ENCODE peak calls at places on chromosomes 12 and 14, in seven cellular contexts. One of them, this sample, is unnamed.

GRCh38 chr12:132527186-132527882 is 37.4 kb downstream of the FBRSL1 start:
- DNase-seq in glutamatergic neuron: no peak
- DNase-seq in brain microvascular endothelial cell: no peak
- DNase-seq in body of pancreas: no peak
- DNase-seq in neural crest cell: no peak
- DNase-seq in fibroblast of pulmonary artery: no peak
- DNase-seq in testis: no peak
- DNase-seq in this sample: no peak

GRCh38 chr12:5163661-5164060 is 120.0 kb downstream of the KCNA5 start:
- DNase-seq in glutamatergic neuron: no peak
- DNase-seq in brain microvascular endothelial cell: no peak
- DNase-seq in body of pancreas: no peak
- DNase-seq in neural crest cell: no peak
- DNase-seq in fibroblast of pulmonary artery: no peak
- DNase-seq in testis: no peak
- DNase-seq in this sample: no peak

GRCh38 chr14:87873741-87874140 is 119.2 kb downstream of the GALC start:
- DNase-seq in glutamatergic neuron: no peak
- DNase-seq in brain microvascular endothelial cell: no peak
- DNase-seq in body of pancreas: no peak
- DNase-seq in neural crest cell: no peak
- DNase-seq in fibroblast of pulmonary artery: peak
- DNase-seq in testis: no peak
- DNase-seq in this sample: no peak

GRCh38 chr12:19373569-19373968 is 65.7 kb upstream of the AEBP2 start:
- DNase-seq in glutamatergic neuron: no peak
- DNase-seq in brain microvascular endothelial cell: no peak
- DNase-seq in body of pancreas: no peak
- DNase-seq in neural crest cell: no peak
- DNase-seq in fibroblast of pulmonary artery: no peak
- DNase-seq in testis: no peak
- DNase-seq in this sample: no peak

GRCh38 chr14:93013368-93013719 is 90.4 kb downstream of the CHGA start:
- DNase-seq in glutamatergic neuron: no peak
- DNase-seq in brain microvascular endothelial cell: peak
- DNase-seq in body of pancreas: no peak
- DNase-seq in neural crest cell: no peak
- DNase-seq in fibroblast of pulmonary artery: peak
- DNase-seq in testis: peak
- DNase-seq in this sample: no peak

GRCh38 chr14:75147423-75148071 is 20.7 kb upstream of the NEK9 start:
- DNase-seq in glutamatergic neuron: peak
- DNase-seq in brain microvascular endothelial cell: peak
- DNase-seq in body of pancreas: peak
- DNase-seq in neural crest cell: peak
- DNase-seq in fibroblast of pulmonary artery: peak
- DNase-seq in testis: peak
- DNase-seq in this sample: peak

GRCh38 chr12:106223485-106224391 is 24.1 kb downstream of the CKAP4 start:
- DNase-seq in glutamatergic neuron: peak
- DNase-seq in brain microvascular endothelial cell: peak
- DNase-seq in body of pancreas: peak
- DNase-seq in neural crest cell: peak
- DNase-seq in fibroblast of pulmonary artery: peak
- DNase-seq in testis: peak
- DNase-seq in this sample: no peak

GRCh38 chr12:22702690-22703089 is 77.7 kb downstream of the ETNK1 start:
- DNase-seq in glutamatergic neuron: no peak
- DNase-seq in brain microvascular endothelial cell: no peak
- DNase-seq in body of pancreas: no peak
- DNase-seq in neural crest cell: no peak
- DNase-seq in fibroblast of pulmonary artery: peak
- DNase-seq in testis: no peak
- DNase-seq in this sample: no peak

GRCh38 chr12:105036937-105037649 is 47.2 kb downstream of the ALDH1L2 start:
- DNase-seq in glutamatergic neuron: no peak
- DNase-seq in brain microvascular endothelial cell: no peak
- DNase-seq in body of pancreas: no peak
- DNase-seq in neural crest cell: no peak
- DNase-seq in fibroblast of pulmonary artery: no peak
- DNase-seq in testis: no peak
- DNase-seq in this sample: no peak

DNA sequence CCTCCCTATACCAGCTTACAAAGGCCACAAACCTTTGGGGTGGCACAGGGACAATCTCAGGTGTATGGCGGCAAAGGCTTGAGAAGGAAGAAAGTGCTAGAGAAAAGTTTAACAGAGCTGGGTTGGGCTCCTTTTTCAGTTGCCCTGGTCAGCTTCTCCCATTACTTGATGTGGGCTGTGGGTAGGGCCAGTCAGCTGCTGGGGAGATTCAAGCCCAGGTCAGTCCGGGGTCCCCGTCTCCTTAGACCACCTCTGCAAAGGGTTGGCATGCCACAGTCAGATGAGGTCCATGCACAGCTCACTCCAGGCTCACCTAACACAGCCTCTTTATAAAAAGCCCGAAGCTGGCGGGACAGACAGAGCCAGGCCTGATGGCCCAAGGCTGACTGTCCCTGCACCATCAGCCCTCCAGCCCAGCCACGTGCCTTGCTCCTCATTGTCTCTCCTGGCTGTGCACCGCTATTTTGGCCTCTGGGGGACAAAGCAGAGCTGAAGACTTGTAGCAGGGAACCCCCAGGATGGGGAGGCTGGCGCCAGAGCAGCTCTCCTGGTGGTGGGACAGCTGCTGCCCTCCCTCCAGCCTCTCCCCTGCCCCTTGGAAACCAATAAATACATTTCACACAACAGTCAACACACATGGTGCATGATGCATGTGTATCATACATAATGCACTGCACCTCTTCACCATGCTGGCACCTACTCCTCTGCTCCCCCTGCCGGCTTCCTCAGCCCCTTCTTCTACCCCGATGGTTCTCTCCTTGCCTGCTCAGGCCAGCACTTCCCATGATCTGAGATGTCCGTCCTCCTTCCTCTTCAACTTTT is 61.7 kb upstream of the DDX11 start:
- DNase-seq in glutamatergic neuron: no peak
- DNase-seq in brain microvascular endothelial cell: no peak
- DNase-seq in body of pancreas: peak
- DNase-seq in neural crest cell: no peak
- DNase-seq in fibroblast of pulmonary artery: no peak
- DNase-seq in testis: no peak
- DNase-seq in this sample: no peak
- TF ChIP-seq CTCF in glutamatergic neuron: no peak
- TF ChIP-seq CTCF in brain microvascular endothelial cell: peak
- TF ChIP-seq CTCF in body of pancreas: no peak
- TF ChIP-seq CTCF in neural crest cell: peak
- TF ChIP-seq CTCF in fibroblast of pulmonary artery: peak
- TF ChIP-seq CTCF in testis: no peak
- TF ChIP-seq CTCF in this sample: peak

GRCh38 chr12:53223006-53223305 is 9.1 kb downstream of the RARG start:
- DNase-seq in glutamatergic neuron: no peak
- DNase-seq in brain microvascular endothelial cell: no peak
- DNase-seq in body of pancreas: no peak
- DNase-seq in neural crest cell: no peak
- DNase-seq in fibroblast of pulmonary artery: no peak
- DNase-seq in testis: no peak
- DNase-seq in this sample: no peak

GRCh38 chr12:53222170-53223005 is 9.6 kb downstream of the RARG start:
- DNase-seq in glutamatergic neuron: no peak
- DNase-seq in brain microvascular endothelial cell: no peak
- DNase-seq in body of pancreas: no peak
- DNase-seq in neural crest cell: no peak
- DNase-seq in fibroblast of pulmonary artery: no peak
- DNase-seq in testis: no peak
- DNase-seq in this sample: no peak

GRCh38 chr12:53219956-53220856 is 11.8 kb downstream of the RARG start:
- DNase-seq in glutamatergic neuron: peak
- DNase-seq in brain microvascular endothelial cell: peak
- DNase-seq in body of pancreas: peak
- DNase-seq in neural crest cell: no peak
- DNase-seq in fibroblast of pulmonary artery: peak
- DNase-seq in testis: peak
- DNase-seq in this sample: no peak

GRCh38 chr12:53220857-53221202 is 11.2 kb downstream of the RARG start:
- DNase-seq in glutamatergic neuron: peak
- DNase-seq in brain microvascular endothelial cell: peak
- DNase-seq in body of pancreas: peak
- DNase-seq in neural crest cell: peak
- DNase-seq in fibroblast of pulmonary artery: peak
- DNase-seq in testis: peak
- DNase-seq in this sample: peak

GRCh38 chr12:53221203-53222076 is 10.6 kb downstream of the RARG start:
- DNase-seq in glutamatergic neuron: peak
- DNase-seq in brain microvascular endothelial cell: peak
- DNase-seq in body of pancreas: peak
- DNase-seq in neural crest cell: peak
- DNase-seq in fibroblast of pulmonary artery: peak
- DNase-seq in testis: peak
- DNase-seq in this sample: no peak
- TF ChIP-seq CTCF in glutamatergic neuron: no peak
- TF ChIP-seq CTCF in brain microvascular endothelial cell: no peak
- TF ChIP-seq CTCF in body of pancreas: peak
- TF ChIP-seq CTCF in neural crest cell: peak
- TF ChIP-seq CTCF in fibroblast of pulmonary artery: peak
- TF ChIP-seq CTCF in testis: no peak
- TF ChIP-seq CTCF in this sample: peak

DNA sequence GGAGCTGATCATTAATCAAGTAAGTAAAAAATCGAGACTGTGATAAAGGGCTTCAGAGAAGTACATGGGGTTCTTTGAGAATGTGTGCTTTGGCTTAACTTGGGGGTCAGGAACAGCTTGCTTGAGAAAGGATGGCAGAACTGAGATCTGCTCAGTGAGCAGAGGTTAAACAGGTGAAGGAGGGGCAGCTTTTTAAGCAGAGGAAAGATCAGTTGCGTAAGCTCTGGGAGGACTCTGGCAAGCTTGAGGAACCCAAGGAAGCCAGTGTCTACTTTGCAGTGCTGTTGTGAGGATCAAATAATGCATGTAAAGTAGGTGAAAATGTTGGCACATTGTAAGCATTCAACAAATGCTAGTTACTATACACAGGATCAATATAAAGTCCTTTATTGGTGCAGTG is 30.6 kb downstream of the WIF1 start:
- DNase-seq in glutamatergic neuron: no peak
- DNase-seq in brain microvascular endothelial cell: no peak
- DNase-seq in body of pancreas: no peak
- DNase-seq in neural crest cell: no peak
- DNase-seq in fibroblast of pulmonary artery: no peak
- DNase-seq in testis: no peak
- DNase-seq in this sample: no peak
- TF ChIP-seq CTCF in glutamatergic neuron: no peak
- TF ChIP-seq CTCF in brain microvascular endothelial cell: no peak
- TF ChIP-seq CTCF in body of pancreas: no peak
- TF ChIP-seq CTCF in neural crest cell: no peak
- TF ChIP-seq CTCF in fibroblast of pulmonary artery: no peak
- TF ChIP-seq CTCF in testis: no peak
- TF ChIP-seq CTCF in this sample: no peak

GRCh38 chr12:2013527-2014223 is 9.4 kb upstream of the DCP1B start:
- DNase-seq in glutamatergic neuron: no peak
- DNase-seq in brain microvascular endothelial cell: no peak
- DNase-seq in body of pancreas: peak
- DNase-seq in neural crest cell: no peak
- DNase-seq in fibroblast of pulmonary artery: peak
- DNase-seq in testis: peak
- DNase-seq in this sample: no peak

GRCh38 chr12:2008677-2009076 is 4.4 kb upstream of the DCP1B start:
- DNase-seq in glutamatergic neuron: no peak
- DNase-seq in brain microvascular endothelial cell: no peak
- DNase-seq in body of pancreas: no peak
- DNase-seq in neural crest cell: no peak
- DNase-seq in fibroblast of pulmonary artery: no peak
- DNase-seq in testis: no peak
- DNase-seq in this sample: no peak

GRCh38 chr12:2011641-2012607 is 7.7 kb upstream of the DCP1B start:
- DNase-seq in glutamatergic neuron: no peak
- DNase-seq in brain microvascular endothelial cell: no peak
- DNase-seq in body of pancreas: no peak
- DNase-seq in neural crest cell: no peak
- DNase-seq in fibroblast of pulmonary artery: no peak
- DNase-seq in testis: no peak
- DNase-seq in this sample: no peak

GRCh38 chr12:2013111-2013510 is 8.9 kb upstream of the DCP1B start:
- DNase-seq in glutamatergic neuron: no peak
- DNase-seq in brain microvascular endothelial cell: no peak
- DNase-seq in body of pancreas: no peak
- DNase-seq in neural crest cell: no peak
- DNase-seq in fibroblast of pulmonary artery: no peak
- DNase-seq in testis: no peak
- DNase-seq in this sample: no peak

DNA sequence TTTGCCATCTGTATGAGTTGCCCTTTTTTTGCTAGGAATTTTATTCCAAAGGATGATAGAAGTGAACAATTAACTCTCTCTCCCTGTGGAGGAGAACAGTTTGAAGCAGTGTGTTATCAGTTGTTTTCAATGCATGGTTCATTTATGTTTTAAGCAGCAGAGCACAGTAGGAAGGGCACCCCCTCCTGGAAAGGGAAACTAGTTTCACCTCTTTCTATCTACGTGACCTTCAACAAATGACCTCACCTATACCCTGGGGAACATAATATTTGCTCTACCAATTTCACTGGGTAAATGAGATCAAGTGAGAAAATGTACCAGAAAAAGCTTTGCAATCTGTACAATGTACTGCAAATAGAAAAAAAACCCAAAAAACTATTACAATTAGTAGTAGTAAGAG is 5.4 kb upstream of the DCP1B start:
- DNase-seq in glutamatergic neuron: no peak
- DNase-seq in brain microvascular endothelial cell: no peak
- DNase-seq in body of pancreas: no peak
- DNase-seq in neural crest cell: no peak
- DNase-seq in fibroblast of pulmonary artery: no peak
- DNase-seq in testis: no peak
- DNase-seq in this sample: no peak
- TF ChIP-seq CTCF in glutamatergic neuron: no peak
- TF ChIP-seq CTCF in brain microvascular endothelial cell: no peak
- TF ChIP-seq CTCF in body of pancreas: no peak
- TF ChIP-seq CTCF in neural crest cell: no peak
- TF ChIP-seq CTCF in fibroblast of pulmonary artery: no peak
- TF ChIP-seq CTCF in testis: no peak
- TF ChIP-seq CTCF in this sample: no peak

GRCh38 chr12:44812062-44812461 is 64.1 kb downstream of the NELL2 start:
- DNase-seq in glutamatergic neuron: no peak
- DNase-seq in brain microvascular endothelial cell: no peak
- DNase-seq in body of pancreas: no peak
- DNase-seq in neural crest cell: no peak
- DNase-seq in fibroblast of pulmonary artery: no peak
- DNase-seq in testis: no peak
- DNase-seq in this sample: no peak
- TF ChIP-seq CTCF in glutamatergic neuron: no peak
- TF ChIP-seq CTCF in brain microvascular endothelial cell: peak
- TF ChIP-seq CTCF in body of pancreas: no peak
- TF ChIP-seq CTCF in neural crest cell: peak
- TF ChIP-seq CTCF in fibroblast of pulmonary artery: no peak
- TF ChIP-seq CTCF in testis: no peak
- TF ChIP-seq CTCF in this sample: no peak

GRCh38 chr14:83071888-83072501 is 1538.3 kb upstream of the SEL1L start:
- DNase-seq in glutamatergic neuron: no peak
- DNase-seq in brain microvascular endothelial cell: no peak
- DNase-seq in body of pancreas: no peak
- DNase-seq in neural crest cell: no peak
- DNase-seq in fibroblast of pulmonary artery: no peak
- DNase-seq in testis: no peak
- DNase-seq in this sample: no peak
- TF ChIP-seq CTCF in glutamatergic neuron: peak
- TF ChIP-seq CTCF in brain microvascular endothelial cell: no peak
- TF ChIP-seq CTCF in body of pancreas: peak
- TF ChIP-seq CTCF in neural crest cell: peak
- TF ChIP-seq CTCF in fibroblast of pulmonary artery: no peak
- TF ChIP-seq CTCF in testis: peak
- TF ChIP-seq CTCF in this sample: peak